ENCODE peak calls at places on chromosomes 1 and 21, in four cellular contexts. P, U, R and F are unnamed samples.

GRCh38 chr1:100580446-100580845 is 42.5 kb downstream of the GPR88 start:
- DNase-seq in P (peak; percentile 15), U (no peak), R (no peak), F (no peak)

GRCh38 chr1:58933599-58933926 is 149.7 kb upstream of the JUN start:
- DNase-seq in P (peak; percentile 11), U (no peak), R (no peak), F (no peak)

GRCh38 chr1:9100471-9101043 is 28.3 kb downstream of the GPR157 start:
- DNase-seq in P (peak; percentile 83), U (no peak), R (no peak), F (no peak)

GRCh38 chr1:42937141-42937696 is 21.4 kb downstream of the SLC2A1 start:
- DNase-seq in P (peak; percentile 85), U (no peak), R (no peak), F (no peak)

GRCh38 chr1:111733183-111733995 is 5.8 kb downstream of the INKA2 start:
- DNase-seq in P (peak; percentile 91), U (no peak), R (no peak), F (peak; percentile 83)

GRCh38 chr1:152543808-152544207 is 22.8 kb downstream of the LCE3E start:
- DNase-seq in P (no peak), U (no peak), R (no peak), F (peak; percentile 14)

GRCh38 chr21:44090332-44090731 is 16.9 kb upstream of the PWP2 start:
- DNase-seq in P (no peak), U (no peak), R (no peak), F (no peak)

GRCh38 chr1:230299148-230300006 is 126.8 kb downstream of the PGBD5 start:
- DNase-seq in P (no peak), U (no peak), R (no peak), F (no peak)

GRCh38 chr1:177800386-177801058 is 169.3 kb downstream of the SEC16B start:
- DNase-seq in P (peak; percentile 35), U (no peak), R (no peak), F (no peak)

GRCh38 chr1:119815361-119815760 is 4.1 kb upstream of the REG4 start:
- DNase-seq in P (peak; percentile 75), U (no peak), R (no peak), F (no peak)

GRCh38 chr1:42965339-42965738 is 6.7 kb upstream of the SLC2A1 start:
- DNase-seq in P (no peak), U (no peak), R (no peak), F (no peak)

GRCh38 chr1:59994302-59995198 is 68.0 kb upstream of the CYP2J2 start:
- DNase-seq in P (no peak), U (no peak), R (no peak), F (no peak)

GRCh38 chr1:117657031-117657430 is 51.2 kb downstream of the TENT5C start:
- DNase-seq in P (peak; percentile 77), U (peak; percentile 5), R (no peak), F (peak; percentile 84)

GRCh38 chr1:56399326-56400292 is 179.8 kb downstream of the PLPP3 start:
- DNase-seq in P (no peak), U (no peak), R (no peak), F (peak; percentile 62)

GRCh38 chr1:110003747-110004428 is 19.3 kb downstream of the AHCYL1 start:
- DNase-seq in P (peak; percentile 99), U (peak; percentile 29), R (peak; percentile 58), F (peak; percentile 99)

GRCh38 chr1:184813528-184814089 is 59.0 kb upstream of the EDEM3 start:
- DNase-seq in P (no peak), U (no peak), R (no peak), F (peak; percentile 44)

GRCh38 chr1:15760520-15761211 is 2.1 kb downstream of the FBLIM1 start:
- DNase-seq in P (peak; percentile 74), U (no peak), R (peak; percentile 54), F (peak; percentile 86)

GRCh38 chr1:209062081-209062480 is 521.4 kb upstream of the CAMK1G start:
- DNase-seq in P (no peak), U (no peak), R (no peak), F (no peak)

GRCh38 chr1:159823401-159823800 is 3.3 kb upstream of the SLAMF8 start:
- DNase-seq in P (no peak), U (no peak), R (no peak), F (peak; percentile 80)

GRCh38 chr1:44775930-44776748 is 799 bp downstream of the RPS8 start:
- DNase-seq in P (no peak), U (no peak), R (no peak), F (peak; percentile 37)

GRCh38 chr1:81305997-81306452 is 494.7 kb upstream of the ADGRL2 start:
- DNase-seq in P (peak; percentile 54), U (peak; percentile 45), R (no peak), F (peak; percentile 74)

GRCh38 chr1:33741749-33742148 is 122.1 kb upstream of the HMGB4 start:
- DNase-seq in P (no peak), U (no peak), R (no peak), F (no peak)

GRCh38 chr21:34336756-34337391 is 26.9 kb upstream of the KCNE2 start:
- DNase-seq in P (peak; percentile 87), U (no peak), R (no peak), F (no peak)

GRCh38 chr1:55255901-55256300 is 40.7 kb upstream of the USP24 start:
- DNase-seq in P (no peak), U (no peak), R (no peak), F (no peak)

GRCh38 chr1:183355797-183356196 is 62.4 kb downstream of the NMNAT2 start:
- DNase-seq in P (no peak), U (no peak), R (no peak), F (no peak)

GRCh38 chr1:184747089-184747955 is 7.3 kb downstream of the EDEM3 start:
- DNase-seq in P (no peak), U (no peak), R (no peak), F (no peak)

GRCh38 chr1:37157634-37158033 is 123.3 kb upstream of the GRIK3 start:
- DNase-seq in P (no peak), U (no peak), R (no peak), F (no peak)

GRCh38 chr1:51654000-51654399 is 37.1 kb downstream of the OSBPL9 start:
- DNase-seq in P (no peak), U (no peak), R (no peak), F (no peak)

GRCh38 chr1:3405974-3406867 is 48.2 kb upstream of the ARHGEF16 start:
- DNase-seq in P (no peak), U (no peak), R (no peak), F (no peak)

GRCh38 chr1:236143104-236143948 is 987 bp downstream of the GPR137B start:
- DNase-seq in P (peak; percentile 72), U (no peak), R (no peak), F (no peak)

GRCh38 chr1:72285074-72285425 is 2.7 kb upstream of the NEGR1 start:
- DNase-seq in P (no peak), U (no peak), R (no peak), F (no peak)

DNA sequence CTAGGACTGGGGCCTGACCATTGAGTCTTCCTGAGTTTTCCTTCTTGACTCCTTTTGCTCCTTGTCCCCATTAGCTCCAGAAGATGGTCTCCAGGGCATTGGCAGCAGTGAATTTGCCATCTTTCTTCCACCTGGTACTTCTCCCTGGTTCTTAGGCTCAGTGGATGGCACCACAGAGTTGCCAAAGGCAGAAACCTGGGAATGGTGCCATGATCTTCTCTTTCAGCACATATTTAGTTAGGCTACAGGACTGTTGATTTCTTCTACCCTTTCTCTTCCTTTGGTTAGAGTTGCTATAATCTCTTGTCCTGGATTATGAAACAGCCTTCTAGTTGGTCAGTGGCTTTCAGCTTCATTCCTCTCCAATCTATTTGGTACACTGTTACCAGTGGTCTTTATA is 6.2 kb downstream of the ZBTB40 start:
- DNase-seq in P (no peak), U (no peak), R (no peak), F (no peak)
- H3K4me1 ChIP-seq in P (peaks cover 4% of the 10 kb centered on the region), U (peaks cover 2% of the 10 kb centered on the region), R (no peaks in the 10 kb centered on the region), F (no peaks in the 10 kb centered on the region)

DNA sequence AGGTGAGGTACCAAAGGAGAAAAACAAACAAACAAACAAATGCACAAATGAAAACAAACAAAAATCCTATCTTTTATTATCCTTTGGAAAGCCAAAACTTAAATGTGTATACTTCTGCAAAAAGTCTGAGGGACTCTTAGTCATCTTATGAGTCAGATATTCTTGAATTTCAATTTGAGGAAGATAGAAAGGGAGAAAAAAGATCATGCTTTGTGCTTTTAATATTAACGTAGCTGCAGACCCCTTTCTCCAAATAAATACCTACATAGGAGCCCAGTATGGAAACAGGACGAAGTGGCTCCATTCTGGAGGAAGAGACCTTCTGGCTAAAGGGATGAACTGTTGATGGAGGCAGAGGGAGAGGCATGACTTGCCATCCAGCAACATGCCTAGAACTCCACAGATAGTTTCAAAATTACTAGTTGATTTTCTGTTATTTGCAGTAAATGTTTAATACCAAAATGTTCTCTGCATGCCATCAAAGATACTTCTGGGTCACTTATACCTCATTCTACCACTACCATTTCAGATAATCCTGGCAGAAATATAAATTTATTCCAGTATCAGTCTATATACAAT is 25.4 kb downstream of the NUP210L start:
- DNase-seq in P (peak; percentile 26), U (no peak), R (no peak), F (no peak)
- H3K4me2 ChIP-seq in P (peak overlapping the region; percentile 58), U (no peak overlapping the region), R (no peak overlapping the region), F (no peak overlapping the region)

DNA sequence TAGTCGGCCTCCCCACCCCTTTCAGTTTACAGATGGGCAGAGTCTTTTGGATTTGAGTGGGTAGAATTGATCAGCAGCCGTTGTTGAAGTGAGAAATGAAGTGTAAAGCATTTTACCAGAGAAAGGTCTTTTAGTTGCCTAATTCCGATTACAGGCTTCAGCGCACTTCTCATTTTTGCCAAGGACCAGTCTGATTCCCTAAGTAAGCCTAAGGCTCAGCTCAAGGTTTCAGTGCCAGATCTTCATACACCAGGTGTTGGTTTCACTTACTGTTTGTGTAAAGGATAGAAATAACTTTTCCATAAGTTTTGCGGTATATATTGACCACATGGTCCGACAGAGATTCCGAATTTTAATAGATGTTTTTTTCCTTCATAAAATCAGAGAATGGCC is 83.9 kb upstream of the BMP8A start:
- DNase-seq in P (no peak), U (peak; percentile 20), R (no peak), F (no peak)
- H2BK15ac ChIP-seq in P (peak overlapping the region; percentile 35), U (no peak overlapping the region), R (no peak overlapping the region), F (no peak overlapping the region)

GRCh38 chr1:229167356-229167755 is 103.6 kb upstream of the RAB4A start:
- DNase-seq in P (no peak), U (no peak), R (no peak), F (no peak)

GRCh38 chr1:229171934-229172333 is 99.0 kb upstream of the RAB4A start:
- DNase-seq in P (no peak), U (no peak), R (peak; percentile 54), F (peak; percentile 59)

GRCh38 chr1:229170274-229170673 is 100.6 kb upstream of the RAB4A start:
- DNase-seq in P (no peak), U (no peak), R (no peak), F (no peak)

GRCh38 chr1:229169399-229169798 is 101.5 kb upstream of the RAB4A start:
- DNase-seq in P (no peak), U (no peak), R (no peak), F (no peak)

DNA sequence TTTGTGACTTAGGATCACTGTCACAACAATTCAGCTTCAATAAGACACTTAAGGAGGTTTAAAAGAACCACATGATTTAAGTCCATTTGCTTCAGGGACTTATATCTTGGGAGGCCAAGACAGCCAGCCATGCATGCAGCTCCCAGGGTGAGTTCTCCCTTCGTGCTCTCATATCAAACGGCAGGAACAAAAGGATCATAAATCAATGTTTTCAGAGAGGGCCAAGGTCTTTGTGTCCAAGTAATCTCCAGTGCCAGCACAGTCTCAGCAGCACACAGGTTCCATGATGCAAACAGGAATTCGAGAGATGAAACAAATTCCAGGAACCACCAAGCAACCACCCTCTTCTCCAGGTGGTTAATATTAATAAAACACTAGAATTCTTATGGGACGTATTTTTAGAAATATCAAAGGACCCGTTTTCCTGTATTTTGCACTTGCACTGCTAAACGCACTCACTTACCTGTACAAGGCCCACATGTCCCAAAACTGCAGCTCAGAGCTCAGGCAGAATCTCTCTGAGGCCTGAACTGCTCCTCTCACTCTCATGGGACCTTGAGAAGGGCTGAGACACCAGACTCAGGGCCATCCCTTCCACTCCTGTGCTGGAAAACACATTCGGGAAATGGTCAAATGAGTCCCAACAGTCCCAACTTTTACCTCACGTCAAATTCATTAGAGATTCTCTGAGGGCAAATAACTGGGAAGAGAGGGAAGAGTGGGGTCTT is 100.0 kb upstream of the RAB4A start:
- DNase-seq in P (no peak), U (no peak), R (no peak), F (no peak)
- H3K4me1 ChIP-seq in P (no peaks in the 10 kb centered on the region), U (no peaks in the 10 kb centered on the region), R (peaks cover 3% of the 10 kb centered on the region), F (no peaks in the 10 kb centered on the region)